ENCODE peak calls at places on chromosomes 4 and X, in ten cellular contexts. X is small intestine, I is keratinocyte, R is PC-9, P is colonic mucosa, B is uterus, H is GM23248, S is left ventricle myocardium inferior, E is thoracic aorta, O is Karpas-422. Y is an unnamed sample.

GRCh38 chr4:24551492-24552330 is 32.6 kb downstream of the DHX15 start:
- DNase-seq in X (no peak), I (no peak), R (no peak), P (no peak), B (no peak), H (peak; percentile 55), S (no peak), E (no peak), O (no peak), Y (no peak)

GRCh38 chr4:152937535-152938236 is 1.6 kb downstream of the FHDC1 start:
- DNase-seq in X (peak; percentile 68), I (no peak), R (peak; percentile 39), P (peak; percentile 57), B (peak; percentile 21), H (peak; percentile 68), S (peak; percentile 37), E (no peak), O (no peak), Y (peak; percentile 52)

GRCh38 chrX:15310117-15310516 is 5.3 kb downstream of the ASB11 start:
- DNase-seq in X (peak; percentile 5), I (no peak), R (peak; percentile 3), P (no peak), B (no peak), H (peak; percentile 11), S (no peak), E (peak; percentile 8), O (no peak), Y (no peak)

GRCh38 chr4:5730993-5731975 is 20.3 kb downstream of the EVC start:
- DNase-seq in X (no peak), I (no peak), R (no peak), P (no peak), B (no peak), H (peak; percentile 19), S (no peak), E (no peak), O (no peak), Y (no peak)

GRCh38 chr4:155271557-155271956 is 63.1 kb downstream of the NPY2R start:
- DNase-seq in X (no peak), I (no peak), R (no peak), P (no peak), B (no peak), H (peak; percentile 14), S (no peak), E (no peak), O (no peak), Y (no peak)

GRCh38 chr4:10022346-10023049 is 1.2 kb upstream of the SLC2A9 start:
- DNase-seq in X (no peak), I (no peak), R (no peak), P (no peak), B (no peak), H (no peak), S (peak; percentile 61), E (no peak), O (no peak), Y (no peak)

GRCh38 chrX:103397707-103398106 is 21.4 kb downstream of the BEX3 start:
- DNase-seq in X (no peak), I (no peak), R (no peak), P (no peak), B (no peak), H (no peak), S (no peak), E (no peak), O (no peak), Y (no peak)

GRCh38 chr4:14254252-14254651 is 626.7 kb upstream of the BOD1L1 start:
- DNase-seq in X (peak; percentile 29), I (no peak), R (peak; percentile 7), P (peak; percentile 17), B (no peak), H (peak; percentile 68), S (peak; percentile 19), E (no peak), O (peak; percentile 68), Y (no peak)

GRCh38 chr4:168787801-168788200 is 222.3 kb downstream of the CBR4 start:
- DNase-seq in X (peak; percentile 75), I (no peak), R (no peak), P (no peak), B (no peak), H (no peak), S (no peak), E (no peak), O (no peak), Y (no peak)

GRCh38 chr4:37245391-37245954 is 930 bp downstream of the NWD2 start:
- DNase-seq in X (no peak), I (no peak), R (no peak), P (no peak), B (no peak), H (no peak), S (no peak), E (no peak), O (no peak), Y (no peak)
- H3K4me3 ChIP-seq in X (no peak overlapping the region), I (no peak overlapping the region), R (no peak overlapping the region), P (no peak overlapping the region), B (no peak overlapping the region), H (no peak overlapping the region), S (no peak overlapping the region), E (no peak overlapping the region), O (no peak overlapping the region), Y (no peak overlapping the region)

DNA sequence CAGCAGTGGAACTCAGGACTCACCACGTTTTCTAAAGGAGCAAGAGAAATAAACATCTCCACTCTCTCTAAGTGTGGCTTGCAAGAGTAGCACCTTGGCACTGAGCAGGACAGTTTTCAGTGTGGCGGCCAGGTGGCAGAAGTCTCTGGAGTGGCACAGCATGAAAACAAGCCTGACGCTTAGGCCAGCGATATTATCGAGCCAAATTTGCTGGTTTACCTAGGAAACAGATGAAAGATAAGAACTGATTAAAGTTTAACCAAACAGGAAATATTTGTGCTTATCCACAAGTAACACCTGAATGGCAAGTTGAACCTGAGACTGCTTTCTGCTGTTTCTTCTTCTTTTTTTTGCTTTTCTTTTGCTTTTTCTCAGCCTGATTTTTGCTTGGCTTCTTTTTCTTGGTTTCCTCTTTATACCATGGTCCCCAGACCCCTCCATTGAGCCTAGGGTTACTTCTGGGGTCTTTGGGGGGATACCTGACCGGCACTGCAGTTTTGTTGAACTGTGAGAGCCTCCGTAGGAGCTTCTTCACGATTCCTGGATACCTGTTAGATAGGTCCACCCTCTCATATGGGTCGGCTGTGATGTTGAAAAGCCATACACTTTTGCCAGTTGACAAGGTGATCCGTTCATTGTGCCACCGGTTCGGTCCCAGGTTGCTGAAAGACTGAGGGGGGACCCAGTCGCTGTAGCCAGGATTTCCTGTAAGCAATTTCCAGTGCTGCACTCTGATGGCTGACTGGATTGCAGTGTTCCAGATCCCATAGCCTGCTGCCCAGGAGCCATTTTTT is 77.3 kb downstream of the ARSJ start:
- DNase-seq in X (peak; percentile 89), I (no peak), R (peak; percentile 10), P (peak; percentile 79), B (no peak), H (no peak), S (no peak), E (no peak), O (no peak), Y (no peak)
- H3K4me1 ChIP-seq in X (peaks cover 5% of the 10 kb centered on the region), I (peaks cover 7% of the 10 kb centered on the region), R (no peaks in the 10 kb centered on the region), P (no peaks in the 10 kb centered on the region), B (no peaks in the 10 kb centered on the region), H (no peaks in the 10 kb centered on the region), S (no peaks in the 10 kb centered on the region), E (peaks cover 13% of the 10 kb centered on the region), O (no peaks in the 10 kb centered on the region), Y (no peaks in the 10 kb centered on the region)

DNA sequence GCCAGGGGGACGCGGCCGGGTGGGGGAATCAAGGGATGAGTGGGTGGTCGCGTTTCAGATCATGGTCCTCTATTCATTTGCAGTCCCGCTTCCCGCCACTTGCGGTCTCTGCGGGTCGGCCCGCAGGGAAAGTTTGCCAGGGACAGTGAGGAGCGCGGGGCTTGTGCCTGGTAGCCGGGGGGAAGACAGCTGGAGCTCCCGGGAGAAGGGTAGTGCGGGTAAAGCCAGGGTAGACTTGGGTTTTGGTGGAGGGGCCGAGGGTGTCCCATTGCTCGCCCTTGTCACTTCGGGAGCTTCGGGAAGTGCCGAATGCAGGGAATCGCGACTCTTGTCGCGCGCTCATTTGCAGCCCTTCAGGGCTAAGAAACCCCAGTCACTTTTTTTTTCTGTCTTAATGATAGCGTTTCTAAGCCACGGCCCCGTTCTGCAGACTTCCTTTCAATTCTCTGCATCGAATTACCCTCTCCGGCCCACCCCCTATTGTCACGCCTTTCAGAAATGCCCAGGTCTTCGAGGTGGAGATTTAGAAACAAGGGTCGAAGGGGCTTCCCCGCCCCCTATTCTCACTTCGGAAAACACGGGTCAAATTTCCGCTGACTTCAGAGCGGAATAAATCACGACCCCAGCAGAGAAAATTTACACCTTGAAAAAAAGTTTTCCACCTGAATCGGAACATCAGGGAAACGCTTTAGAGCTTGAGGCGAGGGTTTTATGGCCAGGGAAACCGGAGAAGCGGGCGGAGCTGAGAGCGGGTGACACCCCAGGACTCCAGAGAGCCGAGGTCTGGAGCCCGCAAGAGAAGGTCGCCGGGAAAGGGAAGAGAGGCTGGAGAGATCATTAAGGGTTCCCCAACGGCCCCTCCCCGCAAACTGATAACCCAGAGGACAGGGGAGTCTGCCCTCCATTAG is 1.4 kb downstream of the SHISA3 start:
- DNase-seq in X (peak; percentile 26), I (no peak), R (no peak), P (no peak), B (no peak), H (no peak), S (peak; percentile 22), E (no peak), O (no peak), Y (no peak)
- H3K4me3 ChIP-seq in X (no peak overlapping the region), I (no peak overlapping the region), R (no peak overlapping the region), P (peak overlapping the region; percentile 36), B (no peak overlapping the region), H (no peak overlapping the region), S (peak overlapping the region; percentile 80), E (peak overlapping the region; percentile 83), O (no peak overlapping the region), Y (no peak overlapping the region)

DNA sequence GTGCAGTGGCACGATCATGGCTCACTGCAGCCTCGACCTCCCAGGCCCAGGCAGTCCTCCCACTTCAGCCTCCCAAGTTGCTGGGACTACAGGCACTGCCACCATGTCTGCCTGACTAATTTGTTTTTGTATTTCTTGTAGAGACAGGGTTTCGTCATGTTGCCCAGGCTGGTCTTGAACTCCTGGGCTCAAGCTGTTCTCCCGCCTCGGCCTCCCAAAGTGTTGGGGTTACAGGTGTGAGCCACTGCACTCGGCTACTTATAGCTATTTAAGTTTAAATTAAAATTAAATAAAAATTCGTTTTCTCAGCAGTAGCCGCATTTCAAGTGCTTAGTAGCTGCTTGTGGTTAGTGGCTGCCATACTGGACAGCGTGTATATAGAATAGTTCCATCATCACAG is 3.5 kb downstream of the SMAD1 start:
- DNase-seq in X (no peak), I (no peak), R (no peak), P (no peak), B (no peak), H (no peak), S (no peak), E (no peak), O (no peak), Y (no peak)
- H3K4me1 ChIP-seq in X (no peaks in the 10 kb centered on the region), I (peaks cover 38% of the 10 kb centered on the region), R (peaks cover 22% of the 10 kb centered on the region), P (no peaks in the 10 kb centered on the region), B (peaks cover 11% of the 10 kb centered on the region), H (peaks cover 13% of the 10 kb centered on the region), S (peaks cover 83% of the 10 kb centered on the region), E (peaks cover 25% of the 10 kb centered on the region), O (peaks cover 38% of the 10 kb centered on the region), Y (peaks cover 12% of the 10 kb centered on the region)

GRCh38 chr4:182680196-182680771 is 236.9 kb downstream of the DCTD start:
- DNase-seq in X (no peak), I (no peak), R (no peak), P (no peak), B (no peak), H (no peak), S (peak; percentile 55), E (no peak), O (no peak), Y (peak; percentile 46)
- H3K4me3 ChIP-seq in X (no peak overlapping the region), I (no peak overlapping the region), R (no peak overlapping the region), P (no peak overlapping the region), B (no peak overlapping the region), H (no peak overlapping the region), S (peak overlapping the region; percentile 49), E (no peak overlapping the region), O (no peak overlapping the region), Y (no peak overlapping the region)

GRCh38 chr4:107682306-107682705 is 37.7 kb downstream of the PAPSS1 start:
- DNase-seq in X (no peak), I (no peak), R (no peak), P (no peak), B (no peak), H (no peak), S (no peak), E (no peak), O (no peak), Y (no peak)
- H3K4me1 ChIP-seq in X (no peaks in the 10 kb centered on the region), I (no peaks in the 10 kb centered on the region), R (no peaks in the 10 kb centered on the region), P (no peaks in the 10 kb centered on the region), B (no peaks in the 10 kb centered on the region), H (no peaks in the 10 kb centered on the region), S (no peaks in the 10 kb centered on the region), E (no peaks in the 10 kb centered on the region), O (no peaks in the 10 kb centered on the region), Y (no peaks in the 10 kb centered on the region)